ENCODE peak calls at places on chromosome 2, in six cellular contexts. One of them, this sample, is unnamed.

GRCh38 chr2:36952748-36953197 is 13.6 kb downstream of the STRN start:
- DNase-seq in stomach: no peak
- DNase-seq in upper lobe of right lung: no peak
- DNase-seq in IMR-90: no peak
- DNase-seq in endodermal cell: no peak
- DNase-seq in ovary: no peak
- DNase-seq in this sample: peak

GRCh38 chr2:216315817-216316603 is 56.3 kb downstream of the MARCHF4 start:
- DNase-seq in stomach: no peak
- DNase-seq in upper lobe of right lung: no peak
- DNase-seq in IMR-90: peak
- DNase-seq in endodermal cell: peak
- DNase-seq in ovary: no peak
- DNase-seq in this sample: peak

GRCh38 chr2:162840598-162841246 is 2.2 kb upstream of the KCNH7 start:
- DNase-seq in stomach: peak
- DNase-seq in upper lobe of right lung: no peak
- DNase-seq in IMR-90: peak
- DNase-seq in endodermal cell: peak
- DNase-seq in ovary: peak
- DNase-seq in this sample: peak

GRCh38 chr2:159637988-159638501 is 21.7 kb upstream of the BAZ2B start:
- DNase-seq in stomach: no peak
- DNase-seq in upper lobe of right lung: no peak
- DNase-seq in IMR-90: peak
- DNase-seq in endodermal cell: no peak
- DNase-seq in ovary: no peak
- DNase-seq in this sample: peak

GRCh38 chr2:200417389-200417788 is 92.5 kb downstream of the KCTD18 start:
- DNase-seq in stomach: no peak
- DNase-seq in upper lobe of right lung: no peak
- DNase-seq in IMR-90: no peak
- DNase-seq in endodermal cell: no peak
- DNase-seq in ovary: no peak
- DNase-seq in this sample: no peak

GRCh38 chr2:207792244-207792785 is 22.6 kb upstream of the FZD5 start:
- DNase-seq in stomach: no peak
- DNase-seq in upper lobe of right lung: no peak
- DNase-seq in IMR-90: peak
- DNase-seq in endodermal cell: peak
- DNase-seq in ovary: no peak
- DNase-seq in this sample: peak

GRCh38 chr2:219820767-219821166 is 193.3 kb downstream of the SLC4A3 start:
- DNase-seq in stomach: no peak
- DNase-seq in upper lobe of right lung: no peak
- DNase-seq in IMR-90: no peak
- DNase-seq in endodermal cell: no peak
- DNase-seq in ovary: no peak
- DNase-seq in this sample: no peak

GRCh38 chr2:65530547-65531320 is 98.3 kb upstream of the SPRED2 start:
- DNase-seq in stomach: no peak
- DNase-seq in upper lobe of right lung: no peak
- DNase-seq in IMR-90: peak
- DNase-seq in endodermal cell: no peak
- DNase-seq in ovary: no peak
- DNase-seq in this sample: peak

GRCh38 chr2:66306488-66306887 is 128.4 kb upstream of the MEIS1 start:
- DNase-seq in stomach: no peak
- DNase-seq in upper lobe of right lung: no peak
- DNase-seq in IMR-90: no peak
- DNase-seq in endodermal cell: no peak
- DNase-seq in ovary: no peak
- DNase-seq in this sample: no peak

GRCh38 chr2:64808092-64808491 is 154.4 kb upstream of the SERTAD2 start:
- DNase-seq in stomach: no peak
- DNase-seq in upper lobe of right lung: no peak
- DNase-seq in IMR-90: no peak
- DNase-seq in endodermal cell: no peak
- DNase-seq in ovary: no peak
- DNase-seq in this sample: no peak

GRCh38 chr2:200330351-200331120 is 24.0 kb downstream of the SPATS2L start:
- DNase-seq in stomach: no peak
- DNase-seq in upper lobe of right lung: no peak
- DNase-seq in IMR-90: no peak
- DNase-seq in endodermal cell: no peak
- DNase-seq in ovary: no peak
- DNase-seq in this sample: no peak

GRCh38 chr2:120344214-120344990 is 1.5 kb upstream of the INHBB start:
- DNase-seq in stomach: no peak
- DNase-seq in upper lobe of right lung: no peak
- DNase-seq in IMR-90: no peak
- DNase-seq in endodermal cell: peak
- DNase-seq in ovary: no peak
- DNase-seq in this sample: no peak

GRCh38 chr2:17851731-17852585 is 26.5 kb upstream of the KCNS3 start:
- DNase-seq in stomach: peak
- DNase-seq in upper lobe of right lung: no peak
- DNase-seq in IMR-90: peak
- DNase-seq in endodermal cell: peak
- DNase-seq in ovary: no peak
- DNase-seq in this sample: peak

GRCh38 chr2:239732666-239733010 is 292.5 kb downstream of the NDUFA10 start:
- DNase-seq in stomach: no peak
- DNase-seq in upper lobe of right lung: no peak
- DNase-seq in IMR-90: no peak
- DNase-seq in endodermal cell: no peak
- DNase-seq in ovary: no peak
- DNase-seq in this sample: no peak

GRCh38 chr2:202815548-202816420 is 55.8 kb downstream of the ICA1L start:
- DNase-seq in stomach: no peak
- DNase-seq in upper lobe of right lung: no peak
- DNase-seq in IMR-90: peak
- DNase-seq in endodermal cell: no peak
- DNase-seq in ovary: peak
- DNase-seq in this sample: no peak

GRCh38 chr2:97770450-97770849 is 57.1 kb downstream of the ZAP70 start:
- DNase-seq in stomach: no peak
- DNase-seq in upper lobe of right lung: no peak
- DNase-seq in IMR-90: no peak
- DNase-seq in endodermal cell: peak
- DNase-seq in ovary: no peak
- DNase-seq in this sample: no peak

GRCh38 chr2:84902526-84902925 is 2.9 kb upstream of the TMSB10 start:
- DNase-seq in stomach: no peak
- DNase-seq in upper lobe of right lung: no peak
- DNase-seq in IMR-90: no peak
- DNase-seq in endodermal cell: peak
- DNase-seq in ovary: no peak
- DNase-seq in this sample: no peak

GRCh38 chr2:45241061-45241561 is 231.9 kb upstream of the SIX2 start:
- DNase-seq in stomach: no peak
- DNase-seq in upper lobe of right lung: no peak
- DNase-seq in IMR-90: peak
- DNase-seq in endodermal cell: no peak
- DNase-seq in ovary: no peak
- DNase-seq in this sample: peak

GRCh38 chr2:4653989-4654388 is 950.6 kb downstream of the DCDC2C start:
- DNase-seq in stomach: no peak
- DNase-seq in upper lobe of right lung: no peak
- DNase-seq in IMR-90: no peak
- DNase-seq in endodermal cell: no peak
- DNase-seq in ovary: no peak
- DNase-seq in this sample: no peak

GRCh38 chr2:216139884-216140283 is 30.7 kb downstream of the XRCC5 start:
- DNase-seq in stomach: peak
- DNase-seq in upper lobe of right lung: no peak
- DNase-seq in IMR-90: no peak
- DNase-seq in endodermal cell: peak
- DNase-seq in ovary: no peak
- DNase-seq in this sample: no peak

GRCh38 chr2:28601612-28602011 is 105.8 kb downstream of the PLB1 start:
- DNase-seq in stomach: no peak
- DNase-seq in upper lobe of right lung: no peak
- DNase-seq in IMR-90: no peak
- DNase-seq in endodermal cell: no peak
- DNase-seq in ovary: no peak
- DNase-seq in this sample: no peak

GRCh38 chr2:215692387-215693079 is 256.7 kb upstream of the FN1 start:
- DNase-seq in stomach: no peak
- DNase-seq in upper lobe of right lung: no peak
- DNase-seq in IMR-90: peak
- DNase-seq in endodermal cell: no peak
- DNase-seq in ovary: no peak
- DNase-seq in this sample: no peak

GRCh38 chr2:205769494-205769848 is 87.2 kb downstream of the NRP2 start:
- DNase-seq in stomach: no peak
- DNase-seq in upper lobe of right lung: no peak
- DNase-seq in IMR-90: peak
- DNase-seq in endodermal cell: no peak
- DNase-seq in ovary: no peak
- DNase-seq in this sample: no peak

DNA sequence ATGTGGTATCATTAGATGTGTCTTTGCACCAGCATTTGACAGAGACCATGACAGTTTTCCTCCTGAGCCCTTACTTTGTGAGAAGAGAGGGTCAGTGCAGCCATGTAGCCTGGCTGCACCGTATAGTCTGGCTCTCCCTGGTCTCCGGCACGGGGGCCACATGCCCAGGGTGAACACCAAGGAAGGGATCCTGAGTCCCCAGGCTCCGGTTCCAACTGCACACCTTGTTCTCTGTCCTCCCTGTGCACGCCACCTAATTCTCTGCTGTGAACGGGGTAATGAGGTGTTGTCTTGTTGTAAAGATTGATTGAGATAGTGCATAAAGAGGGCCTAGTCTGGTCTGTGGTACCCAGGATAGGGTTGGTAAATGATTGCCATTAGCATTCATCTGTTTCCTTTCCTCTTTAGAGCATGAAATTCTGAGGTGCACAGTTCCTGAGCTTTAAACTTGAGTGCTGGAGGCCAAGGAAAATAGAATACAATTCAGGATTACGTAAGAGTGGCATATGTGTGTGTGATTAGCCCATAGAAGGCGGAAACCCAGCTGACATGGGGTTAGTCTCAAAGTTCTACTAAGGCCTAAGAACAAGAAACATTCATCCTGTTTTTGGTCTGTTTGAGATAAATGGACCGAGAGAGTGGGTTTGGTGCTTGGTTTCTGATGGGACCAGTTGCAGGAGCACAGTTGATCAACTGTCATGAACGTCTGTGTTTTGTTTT is 55.5 kb downstream of the NCK2 start:
- DNase-seq in stomach: no peak
- DNase-seq in upper lobe of right lung: no peak
- DNase-seq in IMR-90: peak
- DNase-seq in endodermal cell: no peak
- DNase-seq in ovary: no peak
- DNase-seq in this sample: no peak
- H3K27ac ChIP-seq in stomach: no peak
- H3K27ac ChIP-seq in upper lobe of right lung: peak
- H3K27ac ChIP-seq in IMR-90: no peak
- H3K27ac ChIP-seq in endodermal cell: no peak
- H3K27ac ChIP-seq in ovary: no peak
- H3K27ac ChIP-seq in this sample: peak

DNA sequence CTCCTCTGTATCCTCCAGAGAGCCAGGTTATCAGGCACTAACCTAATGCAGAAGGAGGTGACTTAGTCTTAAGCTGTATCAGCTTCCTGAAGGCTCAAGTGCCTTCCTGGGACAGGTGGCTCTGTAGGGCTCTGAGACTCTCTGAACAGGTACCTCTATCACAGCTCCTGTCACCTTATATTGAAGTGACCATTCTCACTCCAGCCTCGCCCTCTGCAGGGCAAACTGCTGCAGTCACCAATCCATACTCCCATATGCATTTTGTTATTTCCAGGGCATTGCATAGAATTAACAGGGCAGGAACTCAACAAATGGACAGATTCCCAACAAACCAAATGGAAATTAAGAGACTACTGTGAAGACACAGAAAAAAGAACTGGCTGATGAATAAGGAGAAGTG is 203.0 kb upstream of the REV1 start:
- DNase-seq in stomach: no peak
- DNase-seq in upper lobe of right lung: no peak
- DNase-seq in IMR-90: no peak
- DNase-seq in endodermal cell: peak
- DNase-seq in ovary: no peak
- DNase-seq in this sample: no peak
- TF ChIP-seq CTCF in stomach: no peak
- TF ChIP-seq CTCF in upper lobe of right lung: no peak
- TF ChIP-seq CTCF in IMR-90: no peak
- TF ChIP-seq CTCF in endodermal cell: peak
- TF ChIP-seq CTCF in ovary: no peak
- TF ChIP-seq CTCF in this sample: no peak

DNA sequence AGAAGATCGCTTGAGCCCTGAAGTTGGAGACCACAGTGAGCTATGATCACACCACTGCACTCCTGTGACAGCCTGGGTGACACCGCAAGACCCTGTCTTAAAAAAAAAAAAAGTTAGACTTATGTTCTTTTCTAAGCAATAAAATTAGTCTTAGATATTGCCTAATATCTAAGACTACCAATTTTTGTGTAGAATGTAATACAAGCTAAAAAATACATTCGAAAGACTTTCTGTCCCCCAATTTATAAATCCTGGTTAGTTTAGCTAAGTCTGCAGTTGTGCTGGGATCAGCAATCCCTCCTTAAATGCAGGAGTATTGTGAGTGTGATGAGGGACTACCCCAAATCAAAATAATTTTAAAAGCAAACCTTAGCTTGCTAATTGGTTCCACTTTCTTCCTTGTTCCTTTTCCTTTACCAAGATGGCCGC is 358 bp upstream of the STAMBP start:
- DNase-seq in stomach: no peak
- DNase-seq in upper lobe of right lung: no peak
- DNase-seq in IMR-90: no peak
- DNase-seq in endodermal cell: no peak
- DNase-seq in ovary: no peak
- DNase-seq in this sample: no peak
- H3K27ac ChIP-seq in stomach: peak
- H3K27ac ChIP-seq in upper lobe of right lung: peak
- H3K27ac ChIP-seq in IMR-90: no peak
- H3K27ac ChIP-seq in endodermal cell: no peak
- H3K27ac ChIP-seq in ovary: no peak
- H3K27ac ChIP-seq in this sample: peak

GRCh38 chr2:127410871-127411396 is 7.3 kb upstream of the PROC start:
- DNase-seq in stomach: peak
- DNase-seq in upper lobe of right lung: peak
- DNase-seq in IMR-90: peak
- DNase-seq in endodermal cell: no peak
- DNase-seq in ovary: no peak
- DNase-seq in this sample: peak

GRCh38 chr2:127413782-127414743 is 4.2 kb upstream of the PROC start:
- DNase-seq in stomach: peak
- DNase-seq in upper lobe of right lung: no peak
- DNase-seq in IMR-90: peak
- DNase-seq in endodermal cell: no peak
- DNase-seq in ovary: no peak
- DNase-seq in this sample: peak

GRCh38 chr2:127413200-127413599 is 5.0 kb upstream of the PROC start:
- DNase-seq in stomach: no peak
- DNase-seq in upper lobe of right lung: no peak
- DNase-seq in IMR-90: no peak
- DNase-seq in endodermal cell: no peak
- DNase-seq in ovary: no peak
- DNase-seq in this sample: no peak

GRCh38 chr2:127408807-127409099 is 9.5 kb upstream of the PROC start:
- DNase-seq in stomach: no peak
- DNase-seq in upper lobe of right lung: no peak
- DNase-seq in IMR-90: no peak
- DNase-seq in endodermal cell: no peak
- DNase-seq in ovary: no peak
- DNase-seq in this sample: no peak

GRCh38 chr2:127411609-127412370 is 6.4 kb upstream of the PROC start:
- DNase-seq in stomach: no peak
- DNase-seq in upper lobe of right lung: no peak
- DNase-seq in IMR-90: no peak
- DNase-seq in endodermal cell: no peak
- DNase-seq in ovary: no peak
- DNase-seq in this sample: no peak
- TF ChIP-seq CTCF in stomach: no peak
- TF ChIP-seq CTCF in upper lobe of right lung: no peak
- TF ChIP-seq CTCF in IMR-90: no peak
- TF ChIP-seq CTCF in endodermal cell: no peak
- TF ChIP-seq CTCF in ovary: no peak
- TF ChIP-seq CTCF in this sample: no peak

This sample was measured in RWPE1.